ENCODE peak calls at places on chromosome 5, in eight cellular contexts. M, W, B, C, R, D, I and Y are unnamed samples.

GRCh38 chr5:95114902-95115301 is 170.0 kb downstream of the MCTP1 start:
- DNase-seq in M (no peak), W (no peak), B (no peak), C (no peak), R (no peak), D (no peak), I (no peak), Y (no peak)

GRCh38 chr5:140840978-140841962 is at the start of gene PCDHA8:
- DNase-seq in M (no peak), W (no peak), B (no peak), C (no peak), R (peak), D (peak), I (no peak), Y (no peak)

GRCh38 chr5:139982157-139982974 is 60.7 kb downstream of the NRG2 start:
- DNase-seq in M (no peak), W (no peak), B (peak), C (no peak), R (peak), D (no peak), I (no peak), Y (no peak)

GRCh38 chr5:96072791-96073165 is 111.1 kb upstream of the ELL2 start:
- DNase-seq in M (no peak), W (no peak), B (no peak), C (no peak), R (no peak), D (no peak), I (no peak), Y (no peak)

GRCh38 chr5:73792687-73793320 is 166.8 kb downstream of the ARHGEF28 start:
- DNase-seq in M (peak), W (peak), B (peak), C (peak), R (peak), D (peak), I (peak), Y (peak)

GRCh38 chr5:53479045-53479655 is 1.3 kb upstream of the FST start:
- DNase-seq in M (no peak), W (no peak), B (no peak), C (no peak), R (no peak), D (peak), I (no peak), Y (no peak)

GRCh38 chr5:154475613-154476342 is 2.2 kb downstream of the HAND1 start:
- DNase-seq in M (no peak), W (peak), B (no peak), C (no peak), R (no peak), D (peak), I (no peak), Y (no peak)

GRCh38 chr5:93184041-93184440 is 397.0 kb downstream of the NR2F1-AS1 start:
- DNase-seq in M (no peak), W (no peak), B (no peak), C (no peak), R (no peak), D (no peak), I (no peak), Y (no peak)

GRCh38 chr5:31317642-31318041 is 124.2 kb downstream of the CDH6 start:
- DNase-seq in M (no peak), W (no peak), B (no peak), C (no peak), R (no peak), D (peak), I (no peak), Y (peak)

GRCh38 chr5:137348759-137349158 is 150.4 kb downstream of the SPOCK1 start:
- DNase-seq in M (no peak), W (no peak), B (no peak), C (no peak), R (no peak), D (no peak), I (no peak), Y (no peak)

GRCh38 chr5:98763001-98763630 is 10.3 kb upstream of the RGMB start:
- DNase-seq in M (no peak), W (no peak), B (no peak), C (no peak), R (no peak), D (peak), I (no peak), Y (peak)

GRCh38 chr5:33850100-33850594 is 41.6 kb downstream of the ADAMTS12 start:
- DNase-seq in M (no peak), W (no peak), B (no peak), C (peak), R (no peak), D (peak), I (peak), Y (peak)

GRCh38 chr5:89849819-89850515 is 559.6 kb downstream of the CETN3 start:
- DNase-seq in M (no peak), W (no peak), B (no peak), C (no peak), R (no peak), D (peak), I (no peak), Y (peak)

GRCh38 chr5:91244380-91245073 is 138.6 kb downstream of the ARRDC3 start:
- DNase-seq in M (no peak), W (no peak), B (no peak), C (no peak), R (no peak), D (peak), I (no peak), Y (no peak)

GRCh38 chr5:157463621-157464407 is 3.8 kb downstream of the NIPAL4 start:
- DNase-seq in M (peak), W (no peak), B (no peak), C (no peak), R (no peak), D (no peak), I (no peak), Y (peak)

GRCh38 chr5:149060325-149060724 is 2.5 kb downstream of the SH3TC2 start:
- DNase-seq in M (no peak), W (no peak), B (no peak), C (no peak), R (no peak), D (no peak), I (no peak), Y (peak)

GRCh38 chr5:125189451-125190051 is 443.1 kb upstream of the ZNF608 start:
- DNase-seq in M (no peak), W (no peak), B (no peak), C (no peak), R (no peak), D (no peak), I (no peak), Y (no peak)

GRCh38 chr5:39760385-39761198 is 335.8 kb upstream of the DAB2 start:
- DNase-seq in M (peak), W (peak), B (no peak), C (no peak), R (no peak), D (no peak), I (no peak), Y (no peak)

GRCh38 chr5:72611111-72611724 is 104.0 kb upstream of the ZNF366 start:
- DNase-seq in M (peak), W (peak), B (peak), C (peak), R (peak), D (peak), I (peak), Y (peak)

GRCh38 chr5:54905942-54906537 is 79.4 kb downstream of the ESM1 start:
- DNase-seq in M (no peak), W (peak), B (peak), C (peak), R (peak), D (peak), I (peak), Y (peak)

GRCh38 chr5:134540747-134541733 is 15.6 kb downstream of the JADE2 start:
- DNase-seq in M (no peak), W (no peak), B (no peak), C (no peak), R (no peak), D (no peak), I (no peak), Y (no peak)

GRCh38 chr5:140043508-140043872 is 391 bp upstream of the NRG2 start:
- DNase-seq in M (no peak), W (no peak), B (peak), C (no peak), R (peak), D (peak), I (no peak), Y (no peak)

GRCh38 chr5:80406980-80407734 is 707 bp upstream of the ZFYVE16 start:
- DNase-seq in M (no peak), W (peak), B (peak), C (no peak), R (no peak), D (no peak), I (no peak), Y (no peak)

GRCh38 chr5:154834045-154834444 is 16.4 kb downstream of the FAXDC2 start:
- DNase-seq in M (no peak), W (no peak), B (no peak), C (no peak), R (no peak), D (no peak), I (no peak), Y (no peak)

GRCh38 chr5:53545744-53546143 is 14.7 kb upstream of the NDUFS4 start:
- DNase-seq in M (no peak), W (no peak), B (no peak), C (no peak), R (no peak), D (peak), I (no peak), Y (no peak)

GRCh38 chr5:83374547-83374946 is 97.0 kb upstream of the VCAN start:
- DNase-seq in M (no peak), W (no peak), B (no peak), C (no peak), R (no peak), D (no peak), I (no peak), Y (no peak)

GRCh38 chr5:154059039-154059430 is 20.3 kb downstream of the MFAP3 start:
- DNase-seq in M (no peak), W (no peak), B (no peak), C (no peak), R (no peak), D (peak), I (no peak), Y (no peak)

GRCh38 chr5:16492398-16493175 is 27.0 kb upstream of the ZNF622 start:
- DNase-seq in M (peak), W (peak), B (no peak), C (no peak), R (peak), D (no peak), I (no peak), Y (no peak)

GRCh38 chr5:146877783-146878470 is 630 bp downstream of the PPP2R2B start:
- DNase-seq in M (no peak), W (peak), B (no peak), C (no peak), R (peak), D (peak), I (peak), Y (peak)